ENCODE peak calls at places on chromosome 3, in nine cellular contexts. One of them, this sample, is unnamed.

GRCh38 chr3:58222161-58222724 is 11.5 kb upstream of the DNASE1L3 start:
- DNase-seq in lower lobe of right lung: no peak
- DNase-seq in A549: no peak
- DNase-seq in colonic mucosa: no peak
- DNase-seq in A673: no peak
- DNase-seq in H1: no peak
- DNase-seq in ovary: no peak
- DNase-seq in uterus: no peak
- DNase-seq in psoas muscle: no peak
- DNase-seq in this sample: no peak

GRCh38 chr3:124097362-124098120 is 105.6 kb upstream of the ROPN1 start:
- DNase-seq in lower lobe of right lung: no peak
- DNase-seq in A549: no peak
- DNase-seq in colonic mucosa: no peak
- DNase-seq in A673: no peak
- DNase-seq in H1: no peak
- DNase-seq in ovary: no peak
- DNase-seq in uterus: no peak
- DNase-seq in psoas muscle: no peak
- DNase-seq in this sample: no peak

GRCh38 chr3:139439278-139439677 is 37.0 kb downstream of the RBP2 start:
- DNase-seq in lower lobe of right lung: no peak
- DNase-seq in A549: no peak
- DNase-seq in colonic mucosa: no peak
- DNase-seq in A673: no peak
- DNase-seq in H1: no peak
- DNase-seq in ovary: no peak
- DNase-seq in uterus: no peak
- DNase-seq in psoas muscle: no peak
- DNase-seq in this sample: no peak

GRCh38 chr3:143445118-143445517 is 325.5 kb downstream of the CHST2 start:
- DNase-seq in lower lobe of right lung: no peak
- DNase-seq in A549: no peak
- DNase-seq in colonic mucosa: no peak
- DNase-seq in A673: no peak
- DNase-seq in H1: no peak
- DNase-seq in ovary: no peak
- DNase-seq in uterus: no peak
- DNase-seq in psoas muscle: no peak
- DNase-seq in this sample: no peak

GRCh38 chr3:84601303-84601702 is 357.5 kb upstream of the CADM2 start:
- DNase-seq in lower lobe of right lung: no peak
- DNase-seq in A549: no peak
- DNase-seq in colonic mucosa: no peak
- DNase-seq in A673: peak; percentile 2
- DNase-seq in H1: no peak
- DNase-seq in ovary: no peak
- DNase-seq in uterus: no peak
- DNase-seq in psoas muscle: no peak
- DNase-seq in this sample: no peak

GRCh38 chr3:179268400-179269051 is 17.6 kb upstream of the KCNMB3 start:
- DNase-seq in lower lobe of right lung: no peak
- DNase-seq in A549: no peak
- DNase-seq in colonic mucosa: no peak
- DNase-seq in A673: no peak
- DNase-seq in H1: no peak
- DNase-seq in ovary: no peak
- DNase-seq in uterus: no peak
- DNase-seq in psoas muscle: no peak
- DNase-seq in this sample: no peak

GRCh38 chr3:16113704-16114103 is 60.8 kb upstream of the GALNT15 start:
- DNase-seq in lower lobe of right lung: no peak
- DNase-seq in A549: peak; percentile 12
- DNase-seq in colonic mucosa: no peak
- DNase-seq in A673: no peak
- DNase-seq in H1: no peak
- DNase-seq in ovary: no peak
- DNase-seq in uterus: no peak
- DNase-seq in psoas muscle: no peak
- DNase-seq in this sample: no peak

GRCh38 chr3:148042663-148043445 is 633.7 kb downstream of the ZIC1 start:
- DNase-seq in lower lobe of right lung: no peak
- DNase-seq in A549: no peak
- DNase-seq in colonic mucosa: no peak
- DNase-seq in A673: peak; percentile 89
- DNase-seq in H1: no peak
- DNase-seq in ovary: no peak
- DNase-seq in uterus: no peak
- DNase-seq in psoas muscle: no peak
- DNase-seq in this sample: no peak

GRCh38 chr3:113436794-113437193 is 4.5 kb downstream of the CFAP44 start:
- DNase-seq in lower lobe of right lung: no peak
- DNase-seq in A549: no peak
- DNase-seq in colonic mucosa: no peak
- DNase-seq in A673: no peak
- DNase-seq in H1: no peak
- DNase-seq in ovary: no peak
- DNase-seq in uterus: no peak
- DNase-seq in psoas muscle: no peak
- DNase-seq in this sample: no peak

GRCh38 chr3:23567917-23568316 is 237.8 kb upstream of the UBE2E1 start:
- DNase-seq in lower lobe of right lung: no peak
- DNase-seq in A549: peak; percentile 40
- DNase-seq in colonic mucosa: no peak
- DNase-seq in A673: no peak
- DNase-seq in H1: no peak
- DNase-seq in ovary: no peak
- DNase-seq in uterus: no peak
- DNase-seq in psoas muscle: no peak
- DNase-seq in this sample: no peak

GRCh38 chr3:69488026-69488425 is 102.1 kb upstream of the FRMD4B start:
- DNase-seq in lower lobe of right lung: no peak
- DNase-seq in A549: no peak
- DNase-seq in colonic mucosa: no peak
- DNase-seq in A673: no peak
- DNase-seq in H1: no peak
- DNase-seq in ovary: no peak
- DNase-seq in uterus: no peak
- DNase-seq in psoas muscle: no peak
- DNase-seq in this sample: no peak

GRCh38 chr3:161559177-161559998 is 62.8 kb downstream of the OTOL1 start:
- DNase-seq in lower lobe of right lung: no peak
- DNase-seq in A549: peak; percentile 46
- DNase-seq in colonic mucosa: no peak
- DNase-seq in A673: peak; percentile 75
- DNase-seq in H1: peak; percentile 7
- DNase-seq in ovary: no peak
- DNase-seq in uterus: no peak
- DNase-seq in psoas muscle: no peak
- DNase-seq in this sample: no peak

GRCh38 chr3:169552533-169552932 is 111.0 kb downstream of the MECOM start:
- DNase-seq in lower lobe of right lung: no peak
- DNase-seq in A549: no peak
- DNase-seq in colonic mucosa: no peak
- DNase-seq in A673: no peak
- DNase-seq in H1: no peak
- DNase-seq in ovary: no peak
- DNase-seq in uterus: no peak
- DNase-seq in psoas muscle: no peak
- DNase-seq in this sample: no peak

GRCh38 chr3:195236801-195237570 is 34.0 kb downstream of the XXYLT1 start:
- DNase-seq in lower lobe of right lung: peak; percentile 34
- DNase-seq in A549: no peak
- DNase-seq in colonic mucosa: peak; percentile 10
- DNase-seq in A673: no peak
- DNase-seq in H1: no peak
- DNase-seq in ovary: peak; percentile 5
- DNase-seq in uterus: peak; percentile 12
- DNase-seq in psoas muscle: peak; percentile 39
- DNase-seq in this sample: peak; percentile 31

GRCh38 chr3:76122007-76122406 is 336.7 kb upstream of the ZNF717 start:
- DNase-seq in lower lobe of right lung: no peak
- DNase-seq in A549: no peak
- DNase-seq in colonic mucosa: no peak
- DNase-seq in A673: no peak
- DNase-seq in H1: no peak
- DNase-seq in ovary: no peak
- DNase-seq in uterus: no peak
- DNase-seq in psoas muscle: no peak
- DNase-seq in this sample: no peak

GRCh38 chr3:19816631-19817030 is 117.4 kb downstream of the EFHB start:
- DNase-seq in lower lobe of right lung: no peak
- DNase-seq in A549: no peak
- DNase-seq in colonic mucosa: no peak
- DNase-seq in A673: no peak
- DNase-seq in H1: no peak
- DNase-seq in ovary: no peak
- DNase-seq in uterus: no peak
- DNase-seq in psoas muscle: no peak
- DNase-seq in this sample: no peak

GRCh38 chr3:118801899-118802298 is 232.7 kb downstream of the IGSF11 start:
- DNase-seq in lower lobe of right lung: no peak
- DNase-seq in A549: no peak
- DNase-seq in colonic mucosa: no peak
- DNase-seq in A673: no peak
- DNase-seq in H1: no peak
- DNase-seq in ovary: no peak
- DNase-seq in uterus: no peak
- DNase-seq in psoas muscle: no peak
- DNase-seq in this sample: no peak
- H3K9me3 ChIP-seq in lower lobe of right lung: no peaks in the 10 kb centered on the region
- H3K9me3 ChIP-seq in A549: no peaks in the 10 kb centered on the region
- H3K9me3 ChIP-seq in colonic mucosa: no peaks in the 10 kb centered on the region
- H3K9me3 ChIP-seq in A673: no peaks in the 10 kb centered on the region
- H3K9me3 ChIP-seq in H1: no peaks in the 10 kb centered on the region
- H3K9me3 ChIP-seq in ovary: no peaks in the 10 kb centered on the region
- H3K9me3 ChIP-seq in uterus: no peaks in the 10 kb centered on the region
- H3K9me3 ChIP-seq in psoas muscle: no peaks in the 10 kb centered on the region
- H3K9me3 ChIP-seq in this sample: no peaks in the 10 kb centered on the region

DNA sequence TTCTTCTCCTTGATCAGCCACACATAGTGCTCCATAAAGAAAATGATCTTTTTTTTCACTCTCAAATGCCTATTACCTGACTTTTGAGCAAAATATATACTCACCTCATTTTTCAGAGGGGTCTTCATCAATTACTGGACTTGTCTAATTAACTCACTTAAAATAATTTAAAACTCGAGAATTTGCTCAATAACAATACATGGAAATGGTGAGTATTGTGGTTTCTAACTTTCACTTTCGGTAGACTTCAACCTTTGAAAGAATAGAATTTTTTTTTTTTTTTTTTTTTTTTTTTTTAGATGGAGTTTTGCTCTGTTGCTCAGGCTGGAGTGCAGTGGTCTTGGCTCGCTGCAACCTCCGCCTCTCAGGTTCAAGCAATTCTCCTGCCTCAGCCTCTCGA is 17.7 kb upstream of the EPHB1 start:
- DNase-seq in lower lobe of right lung: no peak
- DNase-seq in A549: no peak
- DNase-seq in colonic mucosa: no peak
- DNase-seq in A673: no peak
- DNase-seq in H1: no peak
- DNase-seq in ovary: no peak
- DNase-seq in uterus: no peak
- DNase-seq in psoas muscle: no peak
- DNase-seq in this sample: no peak
- TF ChIP-seq CTCF in lower lobe of right lung: no peak
- TF ChIP-seq CTCF in A549: no peak
- TF ChIP-seq CTCF in colonic mucosa: no peak
- TF ChIP-seq CTCF in A673: no peak
- TF ChIP-seq CTCF in H1: no peak
- TF ChIP-seq CTCF in ovary: no peak
- TF ChIP-seq CTCF in uterus: no peak
- TF ChIP-seq CTCF in psoas muscle: no peak
- TF ChIP-seq CTCF in this sample: no peak

DNA sequence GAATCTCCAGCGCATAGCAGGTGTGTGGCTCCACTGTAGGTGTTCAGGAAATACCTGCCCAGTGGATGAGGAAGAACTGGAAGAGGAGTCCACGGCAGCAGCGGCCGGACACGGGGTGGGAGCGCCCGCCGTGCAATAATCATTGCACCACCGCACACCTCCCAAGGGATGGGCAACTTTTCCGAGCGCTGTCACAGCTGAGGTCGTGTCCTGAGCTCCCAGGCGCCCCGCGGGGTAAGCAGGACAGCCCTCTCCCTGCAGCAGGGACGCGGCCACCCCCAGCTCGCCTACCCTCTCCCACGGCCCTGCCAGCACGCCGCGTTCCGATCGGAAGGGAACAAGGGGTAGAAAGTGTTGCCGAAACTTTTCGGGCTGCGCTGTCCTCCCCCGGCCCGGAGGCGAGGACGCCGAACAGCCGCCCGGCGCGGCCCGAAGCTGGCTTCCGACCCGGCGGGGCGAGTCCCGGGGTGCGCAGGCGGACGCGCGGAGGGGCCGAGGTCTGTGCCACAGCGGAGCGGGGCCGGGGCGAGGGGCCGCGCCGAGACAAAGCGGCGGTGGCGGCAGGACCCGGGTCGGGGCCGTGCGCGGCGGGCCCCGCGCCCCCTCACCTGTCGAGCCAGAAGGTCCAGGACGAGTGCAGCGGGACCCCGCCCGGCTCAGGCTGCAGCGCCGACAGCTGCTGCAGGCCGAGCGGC is 471 bp downstream of the EIF4E3 start:
- DNase-seq in lower lobe of right lung: peak; percentile 60
- DNase-seq in A549: peak; percentile 9
- DNase-seq in colonic mucosa: peak; percentile 52
- DNase-seq in A673: no peak
- DNase-seq in H1: no peak
- DNase-seq in ovary: peak; percentile 59
- DNase-seq in uterus: peak; percentile 31
- DNase-seq in psoas muscle: peak; percentile 86
- DNase-seq in this sample: peak; percentile 79
- H3K4me1 ChIP-seq in lower lobe of right lung: peaks cover 13% of the 10 kb centered on the region
- H3K4me1 ChIP-seq in A549: peaks cover 7% of the 10 kb centered on the region
- H3K4me1 ChIP-seq in colonic mucosa: no peaks in the 10 kb centered on the region
- H3K4me1 ChIP-seq in A673: no peaks in the 10 kb centered on the region
- H3K4me1 ChIP-seq in H1: peaks cover 10% of the 10 kb centered on the region
- H3K4me1 ChIP-seq in ovary: peaks cover 6% of the 10 kb centered on the region
- H3K4me1 ChIP-seq in uterus: no peaks in the 10 kb centered on the region
- H3K4me1 ChIP-seq in psoas muscle: peaks cover 15% of the 10 kb centered on the region
- H3K4me1 ChIP-seq in this sample: peaks cover 19% of the 10 kb centered on the region

GRCh38 chr3:177093966-177094365 is 103.3 kb downstream of the TBL1XR1 start:
- DNase-seq in lower lobe of right lung: no peak
- DNase-seq in A549: no peak
- DNase-seq in colonic mucosa: no peak
- DNase-seq in A673: no peak
- DNase-seq in H1: no peak
- DNase-seq in ovary: no peak
- DNase-seq in uterus: no peak
- DNase-seq in psoas muscle: no peak
- DNase-seq in this sample: no peak

GRCh38 chr3:177104299-177104992 is 92.8 kb downstream of the TBL1XR1 start:
- DNase-seq in lower lobe of right lung: no peak
- DNase-seq in A549: no peak
- DNase-seq in colonic mucosa: no peak
- DNase-seq in A673: no peak
- DNase-seq in H1: no peak
- DNase-seq in ovary: no peak
- DNase-seq in uterus: no peak
- DNase-seq in psoas muscle: no peak
- DNase-seq in this sample: no peak

GRCh38 chr3:177102526-177102925 is 94.8 kb downstream of the TBL1XR1 start:
- DNase-seq in lower lobe of right lung: no peak
- DNase-seq in A549: no peak
- DNase-seq in colonic mucosa: no peak
- DNase-seq in A673: peak; percentile 41
- DNase-seq in H1: no peak
- DNase-seq in ovary: no peak
- DNase-seq in uterus: no peak
- DNase-seq in psoas muscle: no peak
- DNase-seq in this sample: no peak

GRCh38 chr3:177098551-177098950 is 98.7 kb downstream of the TBL1XR1 start:
- DNase-seq in lower lobe of right lung: no peak
- DNase-seq in A549: no peak
- DNase-seq in colonic mucosa: no peak
- DNase-seq in A673: no peak
- DNase-seq in H1: no peak
- DNase-seq in ovary: no peak
- DNase-seq in uterus: no peak
- DNase-seq in psoas muscle: no peak
- DNase-seq in this sample: no peak
- H3K9me3 ChIP-seq in lower lobe of right lung: no peaks in the 10 kb centered on the region
- H3K9me3 ChIP-seq in A549: peaks cover 3% of the 10 kb centered on the region
- H3K9me3 ChIP-seq in colonic mucosa: no peaks in the 10 kb centered on the region
- H3K9me3 ChIP-seq in A673: peaks cover 11% of the 10 kb centered on the region
- H3K9me3 ChIP-seq in H1: no peaks in the 10 kb centered on the region
- H3K9me3 ChIP-seq in ovary: no peaks in the 10 kb centered on the region
- H3K9me3 ChIP-seq in uterus: no peaks in the 10 kb centered on the region
- H3K9me3 ChIP-seq in psoas muscle: no peaks in the 10 kb centered on the region
- H3K9me3 ChIP-seq in this sample: no peaks in the 10 kb centered on the region